ENCODE peak calls at places on chromosomes 12 and 14, in five cellular contexts. One of them, this sample, is unnamed.

GRCh38 chr12:67727652-67728295 is 79.2 kb downstream of the DYRK2 start:
- DNase-seq in nephron progenitor cell: no peak
- DNase-seq in hypothalamus: no peak
- DNase-seq in AG09309: no peak
- DNase-seq in HTR-8/SVneo: no peak
- DNase-seq in this sample: no peak

GRCh38 chr12:42507589-42507988 is 82.0 kb downstream of the PRICKLE1 start:
- DNase-seq in nephron progenitor cell: no peak
- DNase-seq in HTR-8/SVneo: no peak
- DNase-seq in hypothalamus: no peak
- DNase-seq in AG09309: no peak
- DNase-seq in this sample: no peak

GRCh38 chr12:49037111-49037946 is 18.8 kb upstream of the PRKAG1 start:
- DNase-seq in hypothalamus: no peak
- DNase-seq in nephron progenitor cell: no peak
- DNase-seq in HTR-8/SVneo: no peak
- DNase-seq in AG09309: no peak
- DNase-seq in this sample: no peak

GRCh38 chr12:23843958-23844357 is 105.5 kb downstream of the SOX5 start:
- DNase-seq in HTR-8/SVneo: no peak
- DNase-seq in AG09309: no peak
- DNase-seq in hypothalamus: no peak
- DNase-seq in nephron progenitor cell: no peak
- DNase-seq in this sample: no peak

GRCh38 chr12:50401383-50402155 is 884 bp downstream of the LARP4 start:
- DNase-seq in nephron progenitor cell: no peak
- DNase-seq in HTR-8/SVneo: no peak
- DNase-seq in AG09309: peak; percentile 50
- DNase-seq in hypothalamus: peak; percentile 37
- DNase-seq in this sample: no peak

GRCh38 chr12:14602128-14602527 is 34.4 kb upstream of the PLBD1 start:
- DNase-seq in hypothalamus: no peak
- DNase-seq in AG09309: no peak
- DNase-seq in nephron progenitor cell: no peak
- DNase-seq in HTR-8/SVneo: no peak
- DNase-seq in this sample: no peak

GRCh38 chr14:29927596-29928341 is at the start of gene PRKD1:
- DNase-seq in HTR-8/SVneo: peak; percentile 82
- DNase-seq in hypothalamus: peak; percentile 44
- DNase-seq in AG09309: no peak
- DNase-seq in nephron progenitor cell: peak; percentile 84
- DNase-seq in this sample: peak; percentile 34

GRCh38 chr14:91115986-91116385 is 2.1 kb downstream of the DGLUCY start:
- DNase-seq in hypothalamus: no peak
- DNase-seq in nephron progenitor cell: no peak
- DNase-seq in HTR-8/SVneo: no peak
- DNase-seq in AG09309: no peak
- DNase-seq in this sample: no peak

GRCh38 chr12:124844411-124845397 is 19.0 kb downstream of the SCARB1 start:
- DNase-seq in HTR-8/SVneo: no peak
- DNase-seq in nephron progenitor cell: no peak
- DNase-seq in AG09309: no peak
- DNase-seq in hypothalamus: no peak
- DNase-seq in this sample: no peak

GRCh38 chr12:89768586-89769482 is 60.2 kb upstream of the ATP2B1 start:
- DNase-seq in AG09309: peak; percentile 97
- DNase-seq in hypothalamus: no peak
- DNase-seq in nephron progenitor cell: no peak
- DNase-seq in HTR-8/SVneo: peak; percentile 65
- DNase-seq in this sample: no peak

GRCh38 chr12:16359512-16360491 is 12.4 kb downstream of the MGST1 start:
- DNase-seq in nephron progenitor cell: peak; percentile 78
- DNase-seq in hypothalamus: no peak
- DNase-seq in HTR-8/SVneo: no peak
- DNase-seq in AG09309: no peak
- DNase-seq in this sample: peak; percentile 8

GRCh38 chr14:104181761-104182530 is 43.6 kb downstream of the KIF26A start:
- DNase-seq in HTR-8/SVneo: no peak
- DNase-seq in hypothalamus: no peak
- DNase-seq in nephron progenitor cell: no peak
- DNase-seq in AG09309: no peak
- DNase-seq in this sample: no peak

GRCh38 chr12:110531741-110532333 is 29.7 kb downstream of the RAD9B start:
- DNase-seq in AG09309: peak; percentile 75
- DNase-seq in nephron progenitor cell: no peak
- DNase-seq in hypothalamus: no peak
- DNase-seq in HTR-8/SVneo: no peak
- DNase-seq in this sample: peak; percentile 27

GRCh38 chr12:6235499-6235898 is 35.3 kb downstream of the CD9 start:
- DNase-seq in AG09309: no peak
- DNase-seq in hypothalamus: no peak
- DNase-seq in nephron progenitor cell: peak; percentile 35
- DNase-seq in HTR-8/SVneo: no peak
- DNase-seq in this sample: no peak

This sample was measured in germinal center.